ENCODE peak calls at places on chromosomes 3 and 15, in eight cellular contexts. M, Z, T, D, R, G, Q and J are unnamed samples.

GRCh38 chr3:124032351-124032880 is 40.5 kb upstream of the ROPN1 start:
- DNase-seq in M (no peak), Z (peak; percentile 32), T (peak; percentile 74), D (peak; percentile 45), R (no peak), G (no peak), Q (no peak), J (peak; percentile 86)

GRCh38 chr15:77493324-77493907 is 72.7 kb downstream of the HMG20A start:
- DNase-seq in M (no peak), Z (no peak), T (no peak), D (no peak), R (no peak), G (peak; percentile 23), Q (no peak), J (no peak)

GRCh38 chr3:74119221-74119620 is 494.5 kb upstream of the PDZRN3 start:
- DNase-seq in M (no peak), Z (no peak), T (no peak), D (no peak), R (no peak), G (no peak), Q (no peak), J (no peak)

GRCh38 chr3:175266993-175267960 is 408.1 kb downstream of the NAALADL2 start:
- DNase-seq in M (peak; percentile 75), Z (no peak), T (no peak), D (no peak), R (no peak), G (no peak), Q (peak; percentile 45), J (no peak)

GRCh38 chr15:31396881-31397560 is 70.4 kb downstream of the KLF13 start:
- DNase-seq in M (peak; percentile 75), Z (peak; percentile 86), T (peak; percentile 92), D (peak; percentile 86), R (peak; percentile 49), G (no peak), Q (peak; percentile 34), J (no peak)

GRCh38 chr3:59620334-59620733 is 570.5 kb upstream of the CFAP20DC start:
- DNase-seq in M (no peak), Z (no peak), T (no peak), D (no peak), R (no peak), G (no peak), Q (no peak), J (no peak)

GRCh38 chr3:184551103-184551502 is 10.5 kb upstream of the EPHB3 start:
- DNase-seq in M (no peak), Z (no peak), T (no peak), D (no peak), R (no peak), G (no peak), Q (no peak), J (no peak)

GRCh38 chr3:134312873-134313838 is 61.1 kb downstream of the AMOTL2 start:
- DNase-seq in M (no peak), Z (peak; percentile 81), T (peak; percentile 94), D (peak; percentile 84), R (no peak), G (no peak), Q (no peak), J (no peak)

GRCh38 chr3:20074226-20075063 is 34.2 kb downstream of the KAT2B start:
- DNase-seq in M (peak; percentile 68), Z (no peak), T (no peak), D (no peak), R (no peak), G (no peak), Q (no peak), J (no peak)

GRCh38 chr15:70617076-70617910 is 146.1 kb downstream of the UACA start:
- DNase-seq in M (no peak), Z (peak; percentile 51), T (no peak), D (no peak), R (no peak), G (no peak), Q (no peak), J (no peak)

GRCh38 chr3:147651107-147651506 is 241.9 kb downstream of the ZIC1 start:
- DNase-seq in M (no peak), Z (no peak), T (no peak), D (peak; percentile 18), R (no peak), G (no peak), Q (no peak), J (no peak)

GRCh38 chr15:61038910-61039309 is 190.2 kb downstream of the RORA start:
- DNase-seq in M (no peak), Z (no peak), T (no peak), D (no peak), R (no peak), G (no peak), Q (no peak), J (no peak)

GRCh38 chr15:44099671-44100070 is 95.4 kb downstream of the FRMD5 start:
- DNase-seq in M (no peak), Z (no peak), T (no peak), D (no peak), R (no peak), G (no peak), Q (no peak), J (no peak)

GRCh38 chr15:84649706-84650105 is 4.4 kb downstream of the WDR73 start:
- DNase-seq in M (no peak), Z (no peak), T (no peak), D (no peak), R (no peak), G (no peak), Q (no peak), J (no peak)

GRCh38 chr3:82448320-82448719 is 686.9 kb upstream of the GBE1 start:
- DNase-seq in M (no peak), Z (no peak), T (no peak), D (no peak), R (no peak), G (no peak), Q (no peak), J (no peak)

GRCh38 chr15:56672721-56673120 is 60.6 kb downstream of the ZNF280D start:
- DNase-seq in M (no peak), Z (no peak), T (no peak), D (no peak), R (no peak), G (no peak), Q (peak; percentile 38), J (no peak)

GRCh38 chr15:40543631-40544294 is 21.1 kb downstream of the CCDC32 start:
- DNase-seq in M (no peak), Z (no peak), T (no peak), D (no peak), R (no peak), G (no peak), Q (no peak), J (no peak)

GRCh38 chr15:70252056-70252935 is 154.6 kb upstream of the TLE3 start:
- DNase-seq in M (peak; percentile 54), Z (no peak), T (no peak), D (no peak), R (no peak), G (no peak), Q (no peak), J (no peak)

GRCh38 chr3:96410006-96410730 is 404.2 kb upstream of the EPHA6 start:
- DNase-seq in M (no peak), Z (no peak), T (no peak), D (no peak), R (no peak), G (no peak), Q (no peak), J (no peak)

DNA sequence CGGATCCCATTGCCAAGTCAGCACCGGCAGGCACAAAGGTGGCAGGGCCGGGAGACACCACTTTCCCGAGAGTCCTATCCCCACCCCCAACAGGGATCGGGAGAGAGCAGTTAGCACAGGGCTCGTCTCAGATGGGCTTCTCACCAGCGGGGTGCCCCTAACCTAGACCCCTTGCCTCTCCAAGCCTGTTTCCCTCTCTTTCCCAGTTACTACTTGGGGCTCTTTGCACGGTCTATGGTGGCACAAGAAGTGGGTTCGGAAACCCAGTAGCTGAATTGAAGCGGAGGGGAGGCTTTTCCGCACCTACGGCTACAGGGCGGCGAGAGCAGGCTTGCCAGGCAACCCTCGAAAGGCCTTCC is 383 bp upstream of the EFCC1 start:
- DNase-seq in M (no peak), Z (no peak), T (peak; percentile 46), D (no peak), R (no peak), G (no peak), Q (no peak), J (no peak)
- H3K27me3 ChIP-seq in M (peaks cover 27% of the 10 kb centered on the region), Z (no peaks in the 10 kb centered on the region), T (peaks cover 62% of the 10 kb centered on the region), D (peaks cover 43% of the 10 kb centered on the region), R (peaks cover 75% of the 10 kb centered on the region), G (peaks cover 28% of the 10 kb centered on the region), Q (peaks cover 37% of the 10 kb centered on the region), J (peaks cover 38% of the 10 kb centered on the region)

GRCh38 chr3:50204052-50204803 is 843 bp upstream of the SLC38A3 start:
- DNase-seq in M (no peak), Z (peak; percentile 20), T (no peak), D (no peak), R (no peak), G (no peak), Q (no peak), J (peak; percentile 88)
- H3K27me3 ChIP-seq in M (peaks cover 24% of the 10 kb centered on the region), Z (no peaks in the 10 kb centered on the region), T (peaks cover 41% of the 10 kb centered on the region), D (peaks cover 3% of the 10 kb centered on the region), R (peaks cover 79% of the 10 kb centered on the region), G (peaks cover 49% of the 10 kb centered on the region), Q (peaks cover 42% of the 10 kb centered on the region), J (no peaks in the 10 kb centered on the region)

GRCh38 chr3:36765104-36765503 is 751 bp upstream of the DCLK3 start:
- DNase-seq in M (no peak), Z (no peak), T (no peak), D (no peak), R (no peak), G (no peak), Q (no peak), J (no peak)

GRCh38 chr3:36764704-36765038 is 318 bp upstream of the DCLK3 start:
- DNase-seq in M (no peak), Z (no peak), T (no peak), D (no peak), R (no peak), G (no peak), Q (no peak), J (no peak)

GRCh38 chr3:36763850-36764703 is at the start of gene DCLK3:
- DNase-seq in M (no peak), Z (no peak), T (peak; percentile 80), D (peak; percentile 18), R (no peak), G (no peak), Q (no peak), J (peak; percentile 61)

DNA sequence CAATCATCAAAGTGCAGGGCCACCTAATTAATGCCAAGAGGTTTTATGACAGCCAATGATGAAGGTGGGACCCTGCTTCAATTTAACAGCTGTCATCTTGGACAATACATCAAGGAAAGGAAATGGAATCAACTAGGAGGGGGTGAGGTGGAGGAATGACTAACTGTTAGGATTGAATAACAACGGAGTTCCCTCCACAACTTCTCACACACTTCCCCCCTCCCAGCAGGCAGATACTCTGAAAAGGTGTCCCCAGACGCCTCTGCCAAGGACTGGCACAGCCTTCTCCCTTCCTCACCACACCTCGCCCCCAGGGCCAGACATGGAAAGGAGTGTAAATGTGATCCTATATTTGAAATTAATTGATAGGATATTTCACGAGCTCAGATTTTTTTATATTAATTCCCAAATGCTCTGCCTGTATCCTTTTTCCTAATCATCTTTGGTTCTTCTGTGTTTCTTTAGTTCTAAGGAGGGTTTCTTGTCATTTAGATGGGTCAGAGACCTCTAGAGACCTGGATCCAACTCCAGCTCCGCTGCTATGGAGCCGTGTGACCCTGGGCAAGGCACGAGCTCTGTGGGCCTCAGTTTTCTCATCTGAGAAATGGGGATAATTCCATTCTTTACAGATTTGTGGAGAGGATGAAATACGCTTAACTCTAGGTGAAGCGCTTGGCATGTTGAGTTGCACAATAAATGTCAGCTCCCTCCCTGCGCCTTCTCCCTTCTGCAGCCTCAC is 1.1 kb downstream of the DCLK3 start:
- DNase-seq in M (peak; percentile 3), Z (no peak), T (no peak), D (no peak), R (no peak), G (no peak), Q (no peak), J (no peak)
- H3K27me3 ChIP-seq in M (peaks cover 25% of the 10 kb centered on the region), Z (no peaks in the 10 kb centered on the region), T (peaks cover 66% of the 10 kb centered on the region), D (peaks cover 49% of the 10 kb centered on the region), R (peaks cover 82% of the 10 kb centered on the region), G (peaks cover 43% of the 10 kb centered on the region), Q (peaks cover 26% of the 10 kb centered on the region), J (no peaks in the 10 kb centered on the region)

GRCh38 chr15:73755946-73756345 is 2.8 kb upstream of the INSYN1 start:
- DNase-seq in M (no peak), Z (no peak), T (no peak), D (no peak), R (no peak), G (no peak), Q (no peak), J (no peak)
- H3K27me3 ChIP-seq in M (peaks cover 19% of the 10 kb centered on the region), Z (no peaks in the 10 kb centered on the region), T (peaks cover 50% of the 10 kb centered on the region), D (peaks cover 67% of the 10 kb centered on the region), R (peaks cover 68% of the 10 kb centered on the region), G (peaks cover 24% of the 10 kb centered on the region), Q (peaks cover 23% of the 10 kb centered on the region), J (no peaks in the 10 kb centered on the region)